ENCODE peak calls at places on chromosomes 13 and 19, in six cellular contexts. Q, P, C, D, G and S are unnamed samples.

GRCh38 chr19:35352448-35353304 is 5.0 kb downstream of the FFAR1 start:
- DNase-seq in Q (peak; percentile 45), P (peak; percentile 76), C (peak; percentile 89), D (peak; percentile 82), G (peak; percentile 44), S (peak; percentile 79)

GRCh38 chr13:29524176-29524575 is 71.3 kb downstream of the SLC7A1 start:
- DNase-seq in Q (peak; percentile 79), P (no peak), C (no peak), D (no peak), G (no peak), S (no peak)

GRCh38 chr13:43232144-43232840 is 208.9 kb downstream of the DNAJC15 start:
- DNase-seq in Q (no peak), P (no peak), C (no peak), D (no peak), G (no peak), S (no peak)

GRCh38 chr19:8451885-8452284 is 7.1 kb downstream of the HNRNPM start:
- DNase-seq in Q (no peak), P (no peak), C (peak; percentile 44), D (no peak), G (no peak), S (no peak)

GRCh38 chr13:76992548-76993001 is 694 bp downstream of the CLN5 start:
- DNase-seq in Q (no peak), P (peak; percentile 69), C (peak; percentile 62), D (no peak), G (peak; percentile 30), S (no peak)

GRCh38 chr19:38213911-38214625 is 10.0 kb downstream of the DPF1 start:
- DNase-seq in Q (no peak), P (no peak), C (no peak), D (no peak), G (no peak), S (no peak)

GRCh38 chr13:43383488-43384165 is 360.2 kb downstream of the DNAJC15 start:
- DNase-seq in Q (no peak), P (no peak), C (no peak), D (no peak), G (no peak), S (no peak)

GRCh38 chr19:15498910-15499309 is 9.4 kb upstream of the CYP4F22 start:
- DNase-seq in Q (no peak), P (no peak), C (no peak), D (peak; percentile 77), G (no peak), S (no peak)

GRCh38 chr13:21212138-21212775 is 35.8 kb downstream of the MRPL57 start:
- DNase-seq in Q (no peak), P (no peak), C (no peak), D (no peak), G (no peak), S (no peak)
- H3K4me1 ChIP-seq in Q (no peaks in the 10 kb centered on the region), P (no peaks in the 10 kb centered on the region), C (no peaks in the 10 kb centered on the region), D (no peaks in the 10 kb centered on the region), G (no peaks in the 10 kb centered on the region), S (no peaks in the 10 kb centered on the region)

GRCh38 chr13:101301053-101301452 is 115.3 kb downstream of the NALCN start:
- DNase-seq in Q (no peak), P (no peak), C (no peak), D (no peak), G (no peak), S (no peak)
- H3K4me1 ChIP-seq in Q (no peaks in the 10 kb centered on the region), P (no peaks in the 10 kb centered on the region), C (no peaks in the 10 kb centered on the region), D (no peaks in the 10 kb centered on the region), G (no peaks in the 10 kb centered on the region), S (no peaks in the 10 kb centered on the region)

DNA sequence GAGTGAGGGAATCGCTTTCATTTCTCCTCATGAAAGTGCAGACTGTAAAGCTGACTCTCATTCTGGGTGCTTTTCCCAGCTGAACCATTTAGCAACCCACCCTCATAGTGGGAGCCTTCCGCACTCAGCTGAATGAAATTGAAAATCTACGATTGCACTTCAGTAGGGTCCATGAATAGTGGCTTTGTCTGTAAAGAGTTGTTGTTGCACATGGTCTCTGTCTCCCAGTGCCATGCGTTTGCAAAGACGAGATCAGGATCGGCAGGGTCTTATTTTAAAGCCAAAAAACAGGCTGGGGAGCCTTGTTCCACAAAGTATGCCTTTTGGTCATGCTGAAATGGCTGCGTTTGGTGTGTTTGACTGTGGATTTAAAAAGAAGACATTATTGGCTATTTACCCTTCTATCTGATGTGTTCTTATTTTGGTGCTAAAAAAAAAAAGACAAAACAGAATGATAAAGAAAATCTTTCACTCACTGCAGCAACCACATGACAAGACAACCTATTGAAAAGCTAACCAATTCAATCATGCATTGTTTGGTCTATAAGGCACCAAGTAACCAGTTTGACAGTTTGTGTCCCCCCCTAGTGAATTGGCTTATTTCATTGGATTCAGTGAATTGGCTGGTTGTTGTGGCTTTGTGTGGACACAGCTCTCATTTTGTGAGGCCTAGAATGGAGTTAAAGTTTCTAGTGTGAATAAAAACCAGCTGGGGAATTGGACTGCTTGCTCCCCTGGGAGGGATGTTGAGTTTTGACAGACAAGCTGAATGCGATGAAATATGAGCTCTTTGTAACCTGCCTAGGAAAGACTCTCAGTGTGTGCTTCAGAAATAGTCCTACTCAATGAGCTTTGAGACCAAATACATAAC is 65.6 kb downstream of the ARHGAP35 start:
- DNase-seq in Q (no peak), P (no peak), C (no peak), D (no peak), G (no peak), S (no peak)
- H3K4me1 ChIP-seq in Q (peaks cover 80% of the 10 kb centered on the region), P (peaks cover 43% of the 10 kb centered on the region), C (peaks cover 40% of the 10 kb centered on the region), D (no peaks in the 10 kb centered on the region), G (no peaks in the 10 kb centered on the region), S (no peaks in the 10 kb centered on the region)

GRCh38 chr13:59326717-59327116 is 837.0 kb downstream of the DIAPH3 start:
- DNase-seq in Q (no peak), P (no peak), C (peak; percentile 10), D (no peak), G (no peak), S (no peak)
- H3K4me1 ChIP-seq in Q (no peaks in the 10 kb centered on the region), P (no peaks in the 10 kb centered on the region), C (no peaks in the 10 kb centered on the region), D (no peaks in the 10 kb centered on the region), G (no peaks in the 10 kb centered on the region), S (no peaks in the 10 kb centered on the region)

DNA sequence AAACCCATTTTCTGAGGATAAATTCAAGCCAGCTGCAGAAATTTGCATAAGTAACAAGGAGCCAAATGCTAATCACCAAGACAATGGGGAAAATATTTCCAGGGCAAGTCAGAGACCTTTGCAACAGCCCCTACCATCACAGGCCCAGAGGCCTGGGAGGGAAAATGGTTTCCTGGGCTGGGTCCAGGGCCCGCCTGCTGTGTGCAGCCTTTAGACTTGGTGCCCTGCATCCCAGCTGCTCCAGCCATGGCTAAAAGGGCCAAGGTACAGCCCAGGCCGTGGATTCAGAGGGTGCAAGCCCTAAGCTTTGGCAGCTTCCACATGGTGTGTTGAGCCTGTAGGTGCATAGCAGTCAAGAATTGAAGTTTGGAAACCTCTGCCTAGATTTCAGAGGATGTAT is 309.5 kb upstream of the SGCG start:
- DNase-seq in Q (no peak), P (no peak), C (no peak), D (no peak), G (no peak), S (no peak)
- H3K4me1 ChIP-seq in Q (no peaks in the 10 kb centered on the region), P (no peaks in the 10 kb centered on the region), C (no peaks in the 10 kb centered on the region), D (no peaks in the 10 kb centered on the region), G (no peaks in the 10 kb centered on the region), S (no peaks in the 10 kb centered on the region)